ENCODE peak calls at places on chromosomes 2 and 18, in eight cellular contexts. K is kidney epithelial cell, U is activated B cell treated with CpG ODN at 0.5 μM for 24 hours, E is hepatocyte, Q is left ventricle myocardium inferior, S is mucosa of descending colon, J is ovary, L is A549. D is an unnamed sample.

GRCh38 chr2:161031516-161031915 is 128.7 kb upstream of the TANK start:
- DNase-seq in K (no peak), U (no peak), E (no peak), Q (no peak), S (no peak), J (no peak), L (no peak), D (no peak)

GRCh38 chr2:153912798-153913396 is 41.2 kb downstream of the GALNT13 start:
- DNase-seq in K (no peak), U (no peak), E (no peak), Q (no peak), S (no peak), J (no peak), L (no peak), D (no peak)

GRCh38 chr18:34509163-34509562 is 200.9 kb upstream of the DTNA start:
- DNase-seq in K (no peak), U (no peak), E (no peak), Q (no peak), S (no peak), J (no peak), L (no peak), D (no peak)

GRCh38 chr18:41966943-41967342 is 11.9 kb downstream of the PIK3C3 start:
- DNase-seq in K (no peak), U (no peak), E (no peak), Q (no peak), S (no peak), J (peak; percentile 29), L (no peak), D (no peak)

GRCh38 chr2:211854832-211855231 is 683.8 kb downstream of the ERBB4 start:
- DNase-seq in K (no peak), U (no peak), E (no peak), Q (no peak), S (no peak), J (no peak), L (no peak), D (no peak)

GRCh38 chr2:229199267-229199666 is 71.8 kb downstream of the PID1 start:
- DNase-seq in K (no peak), U (no peak), E (no peak), Q (no peak), S (no peak), J (no peak), L (no peak), D (no peak)

GRCh38 chr2:20580690-20581437 is 70.0 kb downstream of the HS1BP3 start:
- DNase-seq in K (no peak), U (no peak), E (no peak), Q (peak; percentile 12), S (no peak), J (no peak), L (peak; percentile 55), D (no peak)

GRCh38 chr18:73793386-73793785 is 354.2 kb downstream of the FBXO15 start:
- DNase-seq in K (no peak), U (no peak), E (peak; percentile 48), Q (no peak), S (no peak), J (no peak), L (no peak), D (no peak)

GRCh38 chr2:168526641-168527040 is 70.6 kb downstream of the CERS6 start:
- DNase-seq in K (no peak), U (no peak), E (peak; percentile 38), Q (no peak), S (no peak), J (peak; percentile 56), L (no peak), D (no peak)

GRCh38 chr18:79866889-79867574 is 69.3 kb downstream of the KCNG2 start:
- DNase-seq in K (no peak), U (no peak), E (no peak), Q (no peak), S (no peak), J (no peak), L (peak; percentile 49), D (no peak)

GRCh38 chr2:36568533-36569246 is 29.3 kb downstream of the FEZ2 start:
- DNase-seq in K (no peak), U (no peak), E (no peak), Q (no peak), S (no peak), J (no peak), L (peak; percentile 85), D (no peak)

GRCh38 chr2:206693399-206694137 is 24.6 kb downstream of the DYTN start:
- DNase-seq in K (peak; percentile 26), U (no peak), E (peak; percentile 68), Q (no peak), S (no peak), J (peak; percentile 23), L (peak; percentile 71), D (no peak)

GRCh38 chr18:8162797-8163196 is 446.4 kb upstream of the RAB12 start:
- DNase-seq in K (no peak), U (no peak), E (peak; percentile 32), Q (no peak), S (no peak), J (no peak), L (no peak), D (no peak)

GRCh38 chr2:232449964-232450363 is 6.0 kb upstream of the ALPI start:
- DNase-seq in K (no peak), U (no peak), E (no peak), Q (no peak), S (no peak), J (no peak), L (no peak), D (no peak)

GRCh38 chr2:10254373-10255188 is 48.1 kb upstream of the HPCAL1 start:
- DNase-seq in K (no peak), U (no peak), E (no peak), Q (peak; percentile 10), S (peak; percentile 40), J (no peak), L (peak; percentile 39), D (no peak)

GRCh38 chr2:192286093-192286701 is 91.5 kb upstream of the TMEFF2 start:
- DNase-seq in K (no peak), U (no peak), E (peak; percentile 10), Q (no peak), S (no peak), J (no peak), L (peak; percentile 53), D (no peak)
- TF ChIP-seq CTCF in K (peak; percentile 60), U (no peak), E (peak; percentile 39), Q (peak; percentile 31), S (no peak), J (no peak), L (peak; percentile 52), D (no peak)

GRCh38 chr18:32906506-32907214 is 133.8 kb upstream of the KLHL14 start:
- DNase-seq in K (peak; percentile 80), U (no peak), E (no peak), Q (no peak), S (no peak), J (no peak), L (no peak), D (no peak)

GRCh38 chr18:32899819-32900218 is 127.0 kb upstream of the KLHL14 start:
- DNase-seq in K (no peak), U (no peak), E (no peak), Q (no peak), S (no peak), J (no peak), L (no peak), D (no peak)

GRCh38 chr18:32907656-32908441 is 135.0 kb upstream of the KLHL14 start:
- DNase-seq in K (no peak), U (no peak), E (no peak), Q (no peak), S (no peak), J (no peak), L (no peak), D (no peak)

GRCh38 chr18:32907215-32907590 is 134.4 kb upstream of the KLHL14 start:
- DNase-seq in K (no peak), U (no peak), E (no peak), Q (no peak), S (no peak), J (no peak), L (no peak), D (no peak)

GRCh38 chr18:32902566-32903330 is 129.9 kb upstream of the KLHL14 start:
- DNase-seq in K (no peak), U (no peak), E (no peak), Q (no peak), S (no peak), J (no peak), L (no peak), D (no peak)
- TF ChIP-seq CTCF in K (no peak), U (no peak), E (no peak), Q (no peak), S (no peak), J (no peak), L (no peak), D (no peak)

DNA sequence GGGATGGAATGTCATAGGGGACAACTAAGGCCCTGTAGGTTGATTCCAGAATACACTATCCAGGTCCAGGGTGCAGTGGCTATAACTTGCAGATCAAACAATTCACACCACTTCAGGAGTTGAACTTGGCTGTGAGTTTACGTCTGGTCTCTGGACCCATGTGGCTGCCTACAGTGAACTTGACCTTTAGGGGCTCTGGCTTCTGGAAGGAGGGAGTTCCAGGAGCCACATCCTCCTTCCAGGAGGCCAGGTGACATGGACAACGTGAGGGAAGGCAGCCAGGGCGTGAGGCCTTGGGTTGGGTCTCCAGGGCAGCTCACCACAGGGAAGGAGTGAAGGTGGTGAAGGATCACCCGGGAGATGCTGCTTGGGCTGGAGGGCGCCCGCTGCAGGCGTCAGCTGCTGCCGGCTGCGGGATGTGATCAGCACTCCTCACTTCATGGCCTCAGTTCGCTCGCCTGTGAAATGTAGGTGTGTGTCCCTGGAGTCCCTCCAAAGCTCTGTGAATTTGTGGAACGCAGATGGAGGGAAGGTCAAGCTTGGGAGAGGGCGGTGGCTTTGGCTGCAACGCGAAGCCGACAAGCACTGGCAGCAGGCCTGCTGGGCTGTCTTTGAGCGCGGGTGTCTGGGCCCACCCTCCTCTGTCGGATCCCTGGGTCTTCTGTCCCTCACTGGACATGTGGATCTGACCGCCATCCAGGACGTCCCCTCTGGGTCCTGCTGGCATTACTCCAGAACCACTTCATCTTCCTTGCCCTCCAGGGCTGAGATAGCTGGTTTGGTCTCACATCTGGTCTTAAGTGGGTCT is 146.5 kb downstream of the GLI2 start:
- DNase-seq in K (no peak), U (no peak), E (no peak), Q (peak; percentile 42), S (no peak), J (no peak), L (no peak), D (no peak)
- TF ChIP-seq CTCF in K (no peak), U (no peak), E (no peak), Q (no peak), S (no peak), J (no peak), L (no peak), D (no peak)

GRCh38 chr2:180358458-180358857 is 351.4 kb upstream of the CWC22 start:
- DNase-seq in K (no peak), U (no peak), E (no peak), Q (no peak), S (no peak), J (no peak), L (no peak), D (no peak)

GRCh38 chr2:180356676-180357075 is 349.6 kb upstream of the CWC22 start:
- DNase-seq in K (no peak), U (no peak), E (no peak), Q (no peak), S (no peak), J (no peak), L (no peak), D (no peak)

GRCh38 chr2:180360283-180360618 is 353.2 kb upstream of the CWC22 start:
- DNase-seq in K (no peak), U (no peak), E (no peak), Q (no peak), S (no peak), J (no peak), L (no peak), D (no peak)

GRCh38 chr2:180364719-180365118 is 357.6 kb upstream of the CWC22 start:
- DNase-seq in K (no peak), U (no peak), E (no peak), Q (no peak), S (no peak), J (no peak), L (no peak), D (no peak)

GRCh38 chr2:180359522-180360282 is 352.6 kb upstream of the CWC22 start:
- DNase-seq in K (no peak), U (no peak), E (no peak), Q (no peak), S (no peak), J (no peak), L (no peak), D (no peak)
- TF ChIP-seq CTCF in K (peak; percentile 20), U (no peak), E (no peak), Q (no peak), S (no peak), J (no peak), L (no peak), D (no peak)

D was measured in mesothelial cell of epicardium.